ENCODE peak calls at places on chromosome 14, in nine cellular contexts. One of them, this sample, is unnamed.

GRCh38 chr14:78509516-78509915 is 339.3 kb downstream of the NRXN3 start:
- DNase-seq in coronary artery: no peak
- DNase-seq in HuH-7.5: no peak
- DNase-seq in BE2C: no peak
- DNase-seq in MM.1S: no peak
- DNase-seq in stimulated activated naive CD4-positive, alpha-beta T cell: no peak
- DNase-seq in heart right ventricle: no peak
- DNase-seq in fibroblast of mammary gland: no peak
- DNase-seq in keratinocyte: no peak
- DNase-seq in this sample: no peak

GRCh38 chr14:55354500-55354899 is 57.1 kb downstream of the ATG14 start:
- DNase-seq in HuH-7.5: peak; percentile 20
- DNase-seq in coronary artery: no peak
- DNase-seq in BE2C: peak; percentile 68
- DNase-seq in keratinocyte: no peak
- DNase-seq in stimulated activated naive CD4-positive, alpha-beta T cell: peak; percentile 62
- DNase-seq in fibroblast of mammary gland: peak; percentile 59
- DNase-seq in MM.1S: peak; percentile 44
- DNase-seq in heart right ventricle: peak; percentile 53
- DNase-seq in this sample: peak; percentile 33

GRCh38 chr14:97713023-97713422 is 915.8 kb downstream of the VRK1 start:
- DNase-seq in HuH-7.5: no peak
- DNase-seq in fibroblast of mammary gland: peak; percentile 70
- DNase-seq in keratinocyte: peak; percentile 98
- DNase-seq in stimulated activated naive CD4-positive, alpha-beta T cell: no peak
- DNase-seq in BE2C: no peak
- DNase-seq in heart right ventricle: no peak
- DNase-seq in MM.1S: no peak
- DNase-seq in coronary artery: no peak
- DNase-seq in this sample: no peak

GRCh38 chr14:69064596-69064995 is 85.5 kb upstream of the ACTN1 start:
- DNase-seq in MM.1S: no peak
- DNase-seq in stimulated activated naive CD4-positive, alpha-beta T cell: no peak
- DNase-seq in HuH-7.5: no peak
- DNase-seq in keratinocyte: no peak
- DNase-seq in coronary artery: no peak
- DNase-seq in BE2C: no peak
- DNase-seq in fibroblast of mammary gland: no peak
- DNase-seq in heart right ventricle: no peak
- DNase-seq in this sample: no peak

GRCh38 chr14:50025776-50026175 is 90.6 kb downstream of the VCPKMT start:
- DNase-seq in HuH-7.5: no peak
- DNase-seq in BE2C: peak; percentile 51
- DNase-seq in keratinocyte: no peak
- DNase-seq in fibroblast of mammary gland: peak; percentile 76
- DNase-seq in stimulated activated naive CD4-positive, alpha-beta T cell: no peak
- DNase-seq in MM.1S: no peak
- DNase-seq in heart right ventricle: no peak
- DNase-seq in coronary artery: no peak
- DNase-seq in this sample: no peak

GRCh38 chr14:27553820-27554219 is 956.0 kb upstream of the NOVA1 start:
- DNase-seq in coronary artery: no peak
- DNase-seq in BE2C: no peak
- DNase-seq in HuH-7.5: no peak
- DNase-seq in heart right ventricle: no peak
- DNase-seq in keratinocyte: no peak
- DNase-seq in MM.1S: no peak
- DNase-seq in fibroblast of mammary gland: peak; percentile 26
- DNase-seq in stimulated activated naive CD4-positive, alpha-beta T cell: no peak
- DNase-seq in this sample: no peak

GRCh38 chr14:51507556-51508511 is 143.9 kb upstream of the FRMD6 start:
- DNase-seq in keratinocyte: no peak
- DNase-seq in coronary artery: no peak
- DNase-seq in fibroblast of mammary gland: peak; percentile 84
- DNase-seq in heart right ventricle: peak; percentile 60
- DNase-seq in HuH-7.5: no peak
- DNase-seq in MM.1S: no peak
- DNase-seq in stimulated activated naive CD4-positive, alpha-beta T cell: no peak
- DNase-seq in BE2C: peak; percentile 88
- DNase-seq in this sample: no peak

GRCh38 chr14:41718477-41719166 is 111.9 kb downstream of the LRFN5 start:
- DNase-seq in keratinocyte: no peak
- DNase-seq in MM.1S: no peak
- DNase-seq in BE2C: no peak
- DNase-seq in coronary artery: no peak
- DNase-seq in fibroblast of mammary gland: no peak
- DNase-seq in heart right ventricle: no peak
- DNase-seq in HuH-7.5: no peak
- DNase-seq in stimulated activated naive CD4-positive, alpha-beta T cell: no peak
- DNase-seq in this sample: no peak

GRCh38 chr14:74368441-74368840 is 20.2 kb downstream of the VRTN start:
- DNase-seq in fibroblast of mammary gland: no peak
- DNase-seq in coronary artery: no peak
- DNase-seq in BE2C: no peak
- DNase-seq in heart right ventricle: no peak
- DNase-seq in MM.1S: no peak
- DNase-seq in HuH-7.5: no peak
- DNase-seq in keratinocyte: no peak
- DNase-seq in stimulated activated naive CD4-positive, alpha-beta T cell: no peak
- DNase-seq in this sample: no peak

GRCh38 chr14:94142247-94142646 is 12.8 kb upstream of the IFI27L2 start:
- DNase-seq in heart right ventricle: no peak
- DNase-seq in MM.1S: no peak
- DNase-seq in fibroblast of mammary gland: no peak
- DNase-seq in keratinocyte: no peak
- DNase-seq in HuH-7.5: no peak
- DNase-seq in coronary artery: no peak
- DNase-seq in stimulated activated naive CD4-positive, alpha-beta T cell: no peak
- DNase-seq in BE2C: no peak
- DNase-seq in this sample: no peak

GRCh38 chr14:30974628-30975027 is 50.8 kb upstream of the AP4S1 start:
- DNase-seq in fibroblast of mammary gland: peak; percentile 7
- DNase-seq in heart right ventricle: no peak
- DNase-seq in stimulated activated naive CD4-positive, alpha-beta T cell: no peak
- DNase-seq in coronary artery: no peak
- DNase-seq in HuH-7.5: no peak
- DNase-seq in keratinocyte: no peak
- DNase-seq in MM.1S: no peak
- DNase-seq in BE2C: no peak
- DNase-seq in this sample: no peak

GRCh38 chr14:56217380-56218045 is 99.3 kb downstream of the PELI2 start:
- DNase-seq in BE2C: no peak
- DNase-seq in stimulated activated naive CD4-positive, alpha-beta T cell: no peak
- DNase-seq in MM.1S: no peak
- DNase-seq in coronary artery: no peak
- DNase-seq in keratinocyte: no peak
- DNase-seq in HuH-7.5: no peak
- DNase-seq in fibroblast of mammary gland: no peak
- DNase-seq in heart right ventricle: no peak
- DNase-seq in this sample: no peak

GRCh38 chr14:99887407-99887806 is 94.2 kb downstream of the EML1 start:
- DNase-seq in HuH-7.5: no peak
- DNase-seq in keratinocyte: no peak
- DNase-seq in fibroblast of mammary gland: no peak
- DNase-seq in BE2C: no peak
- DNase-seq in MM.1S: no peak
- DNase-seq in heart right ventricle: no peak
- DNase-seq in stimulated activated naive CD4-positive, alpha-beta T cell: no peak
- DNase-seq in coronary artery: no peak
- DNase-seq in this sample: no peak

GRCh38 chr14:99930420-99931274 is 134.6 kb upstream of the EVL start:
- DNase-seq in keratinocyte: no peak
- DNase-seq in BE2C: peak; percentile 63
- DNase-seq in HuH-7.5: no peak
- DNase-seq in MM.1S: no peak
- DNase-seq in heart right ventricle: no peak
- DNase-seq in stimulated activated naive CD4-positive, alpha-beta T cell: no peak
- DNase-seq in fibroblast of mammary gland: peak; percentile 51
- DNase-seq in coronary artery: no peak
- DNase-seq in this sample: no peak

GRCh38 chr14:25411933-25412757 is 362.2 kb upstream of the STXBP6 start:
- DNase-seq in MM.1S: peak; percentile 10
- DNase-seq in BE2C: no peak
- DNase-seq in coronary artery: no peak
- DNase-seq in heart right ventricle: no peak
- DNase-seq in keratinocyte: no peak
- DNase-seq in stimulated activated naive CD4-positive, alpha-beta T cell: no peak
- DNase-seq in HuH-7.5: no peak
- DNase-seq in fibroblast of mammary gland: peak; percentile 8
- DNase-seq in this sample: no peak

GRCh38 chr14:52076334-52076733 is 7.5 kb upstream of the NID2 start:
- DNase-seq in keratinocyte: no peak
- DNase-seq in MM.1S: no peak
- DNase-seq in HuH-7.5: no peak
- DNase-seq in coronary artery: peak; percentile 80
- DNase-seq in heart right ventricle: no peak
- DNase-seq in BE2C: no peak
- DNase-seq in stimulated activated naive CD4-positive, alpha-beta T cell: no peak
- DNase-seq in fibroblast of mammary gland: peak; percentile 95
- DNase-seq in this sample: no peak

GRCh38 chr14:34951286-34951685 is 31.5 kb upstream of the SRP54 start:
- DNase-seq in coronary artery: no peak
- DNase-seq in fibroblast of mammary gland: peak; percentile 52
- DNase-seq in keratinocyte: no peak
- DNase-seq in stimulated activated naive CD4-positive, alpha-beta T cell: no peak
- DNase-seq in BE2C: no peak
- DNase-seq in MM.1S: no peak
- DNase-seq in heart right ventricle: no peak
- DNase-seq in HuH-7.5: no peak
- DNase-seq in this sample: no peak

GRCh38 chr14:23539209-23539866 is 12.2 kb downstream of the ZFHX2 start:
- DNase-seq in coronary artery: no peak
- DNase-seq in MM.1S: peak; percentile 15
- DNase-seq in HuH-7.5: peak; percentile 78
- DNase-seq in heart right ventricle: no peak
- DNase-seq in keratinocyte: no peak
- DNase-seq in BE2C: peak; percentile 59
- DNase-seq in fibroblast of mammary gland: peak; percentile 49
- DNase-seq in stimulated activated naive CD4-positive, alpha-beta T cell: no peak
- DNase-seq in this sample: peak; percentile 31

GRCh38 chr14:99679111-99679510 is 5.0 kb upstream of the CYP46A1 start:
- DNase-seq in heart right ventricle: no peak
- DNase-seq in MM.1S: no peak
- DNase-seq in HuH-7.5: no peak
- DNase-seq in BE2C: no peak
- DNase-seq in keratinocyte: no peak
- DNase-seq in stimulated activated naive CD4-positive, alpha-beta T cell: no peak
- DNase-seq in fibroblast of mammary gland: no peak
- DNase-seq in coronary artery: no peak
- DNase-seq in this sample: no peak

GRCh38 chr14:32491413-32492016 is 162.4 kb downstream of the AKAP6 start:
- DNase-seq in fibroblast of mammary gland: no peak
- DNase-seq in HuH-7.5: no peak
- DNase-seq in keratinocyte: no peak
- DNase-seq in stimulated activated naive CD4-positive, alpha-beta T cell: no peak
- DNase-seq in BE2C: no peak
- DNase-seq in heart right ventricle: no peak
- DNase-seq in MM.1S: no peak
- DNase-seq in coronary artery: no peak
- DNase-seq in this sample: no peak

GRCh38 chr14:66070542-66071319 is 415.4 kb upstream of the CCDC196 start:
- DNase-seq in stimulated activated naive CD4-positive, alpha-beta T cell: peak; percentile 18
- DNase-seq in fibroblast of mammary gland: peak; percentile 13
- DNase-seq in heart right ventricle: peak; percentile 23
- DNase-seq in MM.1S: peak; percentile 24
- DNase-seq in coronary artery: no peak
- DNase-seq in HuH-7.5: peak; percentile 28
- DNase-seq in BE2C: peak; percentile 70
- DNase-seq in keratinocyte: no peak
- DNase-seq in this sample: peak; percentile 75

GRCh38 chr14:105859717-105860614 is 333.6 kb downstream of the TMEM121 start:
- DNase-seq in BE2C: peak; percentile 71
- DNase-seq in HuH-7.5: no peak
- DNase-seq in coronary artery: peak; percentile 38
- DNase-seq in keratinocyte: no peak
- DNase-seq in MM.1S: peak; percentile 19
- DNase-seq in stimulated activated naive CD4-positive, alpha-beta T cell: no peak
- DNase-seq in heart right ventricle: no peak
- DNase-seq in fibroblast of mammary gland: no peak
- DNase-seq in this sample: peak; percentile 16

GRCh38 chr14:90820958-90821357 is 4.7 kb upstream of the TTC7B start:
- DNase-seq in heart right ventricle: no peak
- DNase-seq in keratinocyte: peak; percentile 23
- DNase-seq in stimulated activated naive CD4-positive, alpha-beta T cell: no peak
- DNase-seq in BE2C: no peak
- DNase-seq in HuH-7.5: no peak
- DNase-seq in MM.1S: peak; percentile 77
- DNase-seq in coronary artery: peak; percentile 64
- DNase-seq in fibroblast of mammary gland: peak; percentile 55
- DNase-seq in this sample: peak; percentile 29

GRCh38 chr14:101075025-101075800 is 171.7 kb upstream of the RTL1 start:
- DNase-seq in heart right ventricle: no peak
- DNase-seq in stimulated activated naive CD4-positive, alpha-beta T cell: no peak
- DNase-seq in HuH-7.5: no peak
- DNase-seq in BE2C: no peak
- DNase-seq in MM.1S: no peak
- DNase-seq in keratinocyte: no peak
- DNase-seq in coronary artery: peak; percentile 64
- DNase-seq in fibroblast of mammary gland: no peak
- DNase-seq in this sample: no peak

GRCh38 chr14:89417469-89418225 is 614 bp upstream of the FOXN3 start:
- DNase-seq in BE2C: peak; percentile 65
- DNase-seq in stimulated activated naive CD4-positive, alpha-beta T cell: peak; percentile 26
- DNase-seq in coronary artery: peak; percentile 86
- DNase-seq in heart right ventricle: peak; percentile 61
- DNase-seq in HuH-7.5: peak; percentile 59
- DNase-seq in MM.1S: peak; percentile 63
- DNase-seq in keratinocyte: peak; percentile 25
- DNase-seq in fibroblast of mammary gland: peak; percentile 48
- DNase-seq in this sample: peak; percentile 60

GRCh38 chr14:96117101-96117897 is 78.1 kb downstream of the C14orf132 start:
- DNase-seq in coronary artery: no peak
- DNase-seq in keratinocyte: no peak
- DNase-seq in stimulated activated naive CD4-positive, alpha-beta T cell: peak; percentile 16
- DNase-seq in MM.1S: no peak
- DNase-seq in HuH-7.5: no peak
- DNase-seq in heart right ventricle: no peak
- DNase-seq in BE2C: peak; percentile 58
- DNase-seq in fibroblast of mammary gland: peak; percentile 42
- DNase-seq in this sample: no peak

GRCh38 chr14:105924951-105925591 is 398.7 kb downstream of the TMEM121 start:
- DNase-seq in fibroblast of mammary gland: no peak
- DNase-seq in BE2C: peak; percentile 1
- DNase-seq in keratinocyte: no peak
- DNase-seq in HuH-7.5: no peak
- DNase-seq in MM.1S: no peak
- DNase-seq in stimulated activated naive CD4-positive, alpha-beta T cell: no peak
- DNase-seq in heart right ventricle: no peak
- DNase-seq in coronary artery: no peak
- DNase-seq in this sample: no peak

GRCh38 chr14:37340353-37340752 is 142.6 kb downstream of the MIPOL1 start:
- DNase-seq in keratinocyte: no peak
- DNase-seq in fibroblast of mammary gland: no peak
- DNase-seq in MM.1S: no peak
- DNase-seq in BE2C: no peak
- DNase-seq in heart right ventricle: no peak
- DNase-seq in HuH-7.5: no peak
- DNase-seq in stimulated activated naive CD4-positive, alpha-beta T cell: no peak
- DNase-seq in coronary artery: no peak
- DNase-seq in this sample: no peak

GRCh38 chr14:24984846-24985589 is 64.9 kb downstream of the STXBP6 start:
- DNase-seq in coronary artery: no peak
- DNase-seq in stimulated activated naive CD4-positive, alpha-beta T cell: no peak
- DNase-seq in MM.1S: no peak
- DNase-seq in HuH-7.5: no peak
- DNase-seq in fibroblast of mammary gland: no peak
- DNase-seq in heart right ventricle: peak; percentile 52
- DNase-seq in BE2C: no peak
- DNase-seq in keratinocyte: no peak
- DNase-seq in this sample: no peak

GRCh38 chr14:55077155-55077554 is 25.7 kb downstream of the MAPK1IP1L start:
- DNase-seq in keratinocyte: no peak
- DNase-seq in MM.1S: no peak
- DNase-seq in heart right ventricle: no peak
- DNase-seq in coronary artery: no peak
- DNase-seq in stimulated activated naive CD4-positive, alpha-beta T cell: no peak
- DNase-seq in HuH-7.5: no peak
- DNase-seq in fibroblast of mammary gland: peak; percentile 43
- DNase-seq in BE2C: no peak
- DNase-seq in this sample: no peak

GRCh38 chr14:92906823-92907222 is 16.1 kb upstream of the CHGA start:
- DNase-seq in stimulated activated naive CD4-positive, alpha-beta T cell: no peak
- DNase-seq in HuH-7.5: no peak
- DNase-seq in fibroblast of mammary gland: no peak
- DNase-seq in keratinocyte: no peak
- DNase-seq in BE2C: peak; percentile 80
- DNase-seq in MM.1S: no peak
- DNase-seq in coronary artery: no peak
- DNase-seq in heart right ventricle: no peak
- DNase-seq in this sample: no peak

This sample was measured in naive thymus-derived CD8-positive, alpha-beta T cell.